ENCODE peak calls at places on chromosomes 1 and 21, in seven cellular contexts. L is right lobe of liver; B is lower lobe of right lung; E is left ventricle myocardium inferior; A is lung; O is cardiac muscle cell; X is CD8-positive, alpha-beta T cell. R is an unnamed sample. For H3K4me1, the result is how much of the 10 kb centered on the place peaks cover.

GRCh38 chr1:41773144-41773571 is 145.6 kb downstream of the HIVEP3 start:
- DNase-seq in A (peak), B (no peak), O (no peak), X (no peak), L (no peak), E (no peak), R (no peak)

GRCh38 chr1:200866521-200866920 is 6.3 kb upstream of the GPR25 start:
- DNase-seq in O (no peak), A (no peak), X (no peak), L (no peak), E (no peak), B (no peak), R (no peak)

GRCh38 chr1:224784606-224785328 is 144.7 kb upstream of the DNAH14 start:
- DNase-seq in O (no peak), A (no peak), X (no peak), B (no peak), L (no peak), E (no peak), R (no peak)

GRCh38 chr1:155904261-155904660 is 6.9 kb downstream of the RIT1 start:
- DNase-seq in L (no peak), B (no peak), E (no peak), O (no peak), A (no peak), X (no peak), R (no peak)

GRCh38 chr1:46396429-46397398 is 2.6 kb downstream of the FAAH start:
- DNase-seq in B (no peak), X (no peak), L (no peak), O (no peak), E (no peak), A (no peak), R (no peak)

GRCh38 chr1:43552813-43553212 is 22.1 kb downstream of the PTPRF start:
- DNase-seq in O (no peak), A (peak), L (peak), X (no peak), E (peak), B (peak), R (no peak)

GRCh38 chr21:38400195-38400695 is 98.0 kb downstream of the ERG start:
- DNase-seq in X (no peak), B (no peak), E (no peak), L (no peak), O (no peak), A (no peak), R (no peak)

GRCh38 chr21:45467221-45467779 is 62.3 kb downstream of the COL18A1 start:
- DNase-seq in E (peak), L (peak), A (no peak), X (no peak), O (no peak), B (no peak), R (peak)

GRCh38 chr1:166975361-166976129 is at the start of gene ILDR2:
- DNase-seq in L (peak), X (peak), O (peak), A (peak), B (peak), E (peak), R (peak)

GRCh38 chr1:162191396-162192322 is 122.2 kb downstream of the NOS1AP start:
- DNase-seq in O (no peak), E (no peak), L (no peak), B (no peak), A (no peak), X (no peak), R (no peak)

GRCh38 chr1:159853417-159853816 is 9.0 kb downstream of the VSIG8 start:
- DNase-seq in X (no peak), B (no peak), O (no peak), E (no peak), L (no peak), A (no peak), R (no peak)

GRCh38 chr1:14369526-14370213 is 228.8 kb upstream of the KAZN start:
- DNase-seq in L (no peak), O (no peak), E (no peak), A (no peak), B (no peak), X (no peak), R (no peak)

GRCh38 chr1:20063861-20064292 is 6.1 kb upstream of the PLA2G5 start:
- DNase-seq in E (no peak), A (peak), X (no peak), O (no peak), L (no peak), B (no peak), R (no peak)

GRCh38 chr1:182279724-182280506 is 111.7 kb downstream of the GLUL start:
- DNase-seq in A (no peak), O (no peak), X (no peak), L (no peak), E (peak), B (no peak), R (peak)

GRCh38 chr1:167330601-167331293 is 110.1 kb downstream of the POU2F1 start:
- DNase-seq in X (no peak), A (no peak), L (no peak), B (no peak), E (no peak), O (no peak), R (no peak)

GRCh38 chr1:94514095-94514727 is 27.3 kb downstream of the F3 start:
- DNase-seq in A (no peak), L (no peak), B (no peak), O (peak), E (no peak), X (no peak), R (no peak)

GRCh38 chr1:167529829-167530474 is 11.6 kb upstream of the CD247 start:
- DNase-seq in E (no peak), X (no peak), L (no peak), O (no peak), B (no peak), A (no peak), R (no peak)

GRCh38 chr1:212070720-212071302 is 35.3 kb downstream of the DTL start:
- DNase-seq in B (no peak), O (peak), X (no peak), E (no peak), L (no peak), A (no peak), R (no peak)

GRCh38 chr1:14777516-14778506 is 179.3 kb downstream of the KAZN start:
- DNase-seq in B (no peak), L (no peak), X (no peak), A (no peak), E (no peak), O (no peak), R (no peak)

GRCh38 chr1:12435639-12436344 is 182.2 kb downstream of the DHRS3 start:
- DNase-seq in E (no peak), X (no peak), A (no peak), B (no peak), O (no peak), L (no peak), R (no peak)

GRCh38 chr1:197775282-197776262 is at the start of gene DENND1B:
- DNase-seq in X (peak), E (peak), A (peak), B (peak), O (peak), L (peak), R (peak)

GRCh38 chr1:66563094-66563800 is 29.3 kb downstream of the SGIP1 start:
- DNase-seq in L (no peak), X (no peak), B (no peak), O (no peak), E (no peak), A (no peak), R (no peak)

GRCh38 chr1:230735447-230735846 is 11.7 kb upstream of the CAPN9 start:
- DNase-seq in L (no peak), X (no peak), B (no peak), E (no peak), O (no peak), A (no peak), R (no peak)

GRCh38 chr1:162248854-162249535 is 127.7 kb downstream of the SPATA46 start:
- DNase-seq in E (no peak), B (no peak), X (no peak), A (no peak), L (no peak), O (no peak), R (no peak)

GRCh38 chr1:172934417-172934762 is 116.4 kb downstream of the TNFSF18 start:
- DNase-seq in A (no peak), L (no peak), O (no peak), X (no peak), E (no peak), B (no peak), R (no peak)
- H3K4me1 ChIP-seq in A (under half), L (under half), O (under half), X (under half), E (under half), B (under half), R (under half)

GRCh38 chr1:217614319-217614718 is 16.6 kb downstream of the GPATCH2 start:
- DNase-seq in B (no peak), X (no peak), E (no peak), L (no peak), A (no peak), O (no peak), R (no peak)
- TF ChIP-seq CTCF in B (no peak), X (no peak), E (no peak), L (no peak), A (no peak), O (no peak), R (no peak)

DNA sequence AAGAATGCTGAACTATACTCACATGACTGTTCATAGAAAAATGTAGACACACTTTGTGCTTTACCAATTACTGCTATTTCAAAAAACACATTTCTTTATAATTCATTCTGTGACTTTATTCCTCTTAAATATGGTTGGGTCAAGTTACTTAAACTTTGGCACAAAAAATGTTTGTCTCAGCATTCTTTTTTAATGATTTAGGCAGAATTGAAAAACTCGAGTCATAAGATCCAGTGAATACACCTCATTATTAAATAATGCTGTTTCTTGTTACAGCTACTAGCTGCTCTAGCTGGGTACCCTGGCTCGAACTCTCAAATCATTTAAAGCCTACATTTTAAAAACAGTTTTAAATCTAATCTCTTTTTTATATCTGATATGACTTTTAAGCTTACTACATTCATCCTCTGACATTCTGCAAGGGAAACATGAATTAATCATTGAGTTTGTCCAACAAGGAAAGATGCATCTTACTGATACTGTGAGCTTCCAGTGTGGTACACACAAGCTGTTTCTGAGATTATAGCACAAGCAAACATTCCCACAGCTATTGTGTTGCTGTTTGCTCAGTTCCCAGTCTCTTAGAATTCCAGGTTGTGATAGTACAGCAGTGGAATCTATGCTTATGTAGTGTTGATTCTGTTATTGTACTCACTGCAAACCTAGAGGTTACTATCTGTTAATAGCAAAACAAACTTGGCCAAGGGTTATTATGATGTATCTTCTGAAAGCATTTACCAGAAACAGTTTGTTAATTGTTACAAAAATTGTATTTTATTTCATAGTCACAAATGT is 746.5 kb downstream of the USP25 start:
- DNase-seq in A (no peak), E (no peak), B (no peak), X (no peak), O (no peak), L (no peak), R (no peak)
- H3K27ac ChIP-seq in A (peak), E (peak), B (no peak), X (no peak), O (no peak), L (no peak), R (no peak)

GRCh38 chr1:8153961-8154360 is 127.9 kb upstream of the ERRFI1 start:
- DNase-seq in E (no peak), B (no peak), X (no peak), L (no peak), O (no peak), A (no peak), R (no peak)

GRCh38 chr1:8155528-8156186 is 129.5 kb upstream of the ERRFI1 start:
- DNase-seq in A (peak), L (no peak), X (no peak), B (peak), O (no peak), E (no peak), R (no peak)

GRCh38 chr1:8152731-8153702 is 126.9 kb upstream of the ERRFI1 start:
- DNase-seq in B (peak), O (no peak), X (peak), E (no peak), L (no peak), A (no peak), R (no peak)

GRCh38 chr1:8151647-8152046 is 125.5 kb upstream of the ERRFI1 start:
- DNase-seq in E (no peak), A (no peak), L (no peak), X (no peak), O (no peak), B (no peak), R (no peak)

GRCh38 chr1:8154621-8155052 is 128.5 kb upstream of the ERRFI1 start:
- DNase-seq in O (peak), A (no peak), L (no peak), B (no peak), X (no peak), E (no peak), R (no peak)
- H3K4me1 ChIP-seq in O (under half), A (under half), L (under half), B (under half), X (under half), E (under half), R (under half)

DNA sequence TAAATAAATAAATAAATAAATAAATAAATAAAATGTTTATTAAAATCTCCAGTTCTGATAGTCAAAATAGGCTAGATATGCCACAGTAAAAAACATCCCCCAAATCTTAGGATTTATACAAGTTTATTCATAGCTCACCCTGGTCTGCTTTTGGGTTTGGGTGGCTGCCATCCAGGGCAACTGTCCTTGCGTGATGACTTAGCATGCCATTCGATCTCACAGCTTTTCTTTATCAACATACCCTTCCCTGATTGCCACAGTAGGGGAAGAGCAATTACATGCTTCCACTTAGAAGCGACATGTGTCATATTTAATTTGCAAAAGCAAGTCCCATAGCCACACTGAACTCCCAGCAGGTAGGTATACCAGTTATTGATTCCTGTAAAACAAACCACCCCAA is 52.7 kb downstream of the TEX35 start:
- DNase-seq in B (no peak), O (no peak), E (no peak), A (no peak), X (no peak), L (no peak), R (no peak)
- TF ChIP-seq CTCF in B (no peak), O (no peak), E (no peak), A (no peak), X (no peak), L (no peak), R (no peak)

DNA sequence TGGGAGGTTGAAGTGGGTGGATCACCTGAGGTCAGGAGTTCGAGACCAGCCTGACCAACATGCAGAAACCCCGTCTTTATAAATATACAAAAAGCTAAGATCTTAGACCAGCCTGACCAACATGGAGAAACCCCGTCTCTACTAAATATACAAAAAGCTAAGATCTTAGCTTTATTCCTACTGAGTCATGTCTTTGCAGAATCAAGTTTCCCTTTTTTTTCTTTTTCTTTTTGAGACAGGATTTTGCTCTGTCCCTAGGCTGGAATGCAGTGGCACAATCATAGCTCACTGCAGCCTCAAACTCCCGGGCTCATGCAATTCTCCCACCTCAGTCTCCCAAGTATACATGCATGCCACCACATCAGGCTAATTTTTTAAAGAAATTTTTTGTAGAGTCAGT is 21.4 kb downstream of the KDM5B start:
- DNase-seq in A (no peak), X (no peak), E (no peak), O (no peak), L (no peak), B (no peak), R (no peak)
- H3K27ac ChIP-seq in A (no peak), X (no peak), E (no peak), O (no peak), L (no peak), B (no peak), R (no peak)

DNA sequence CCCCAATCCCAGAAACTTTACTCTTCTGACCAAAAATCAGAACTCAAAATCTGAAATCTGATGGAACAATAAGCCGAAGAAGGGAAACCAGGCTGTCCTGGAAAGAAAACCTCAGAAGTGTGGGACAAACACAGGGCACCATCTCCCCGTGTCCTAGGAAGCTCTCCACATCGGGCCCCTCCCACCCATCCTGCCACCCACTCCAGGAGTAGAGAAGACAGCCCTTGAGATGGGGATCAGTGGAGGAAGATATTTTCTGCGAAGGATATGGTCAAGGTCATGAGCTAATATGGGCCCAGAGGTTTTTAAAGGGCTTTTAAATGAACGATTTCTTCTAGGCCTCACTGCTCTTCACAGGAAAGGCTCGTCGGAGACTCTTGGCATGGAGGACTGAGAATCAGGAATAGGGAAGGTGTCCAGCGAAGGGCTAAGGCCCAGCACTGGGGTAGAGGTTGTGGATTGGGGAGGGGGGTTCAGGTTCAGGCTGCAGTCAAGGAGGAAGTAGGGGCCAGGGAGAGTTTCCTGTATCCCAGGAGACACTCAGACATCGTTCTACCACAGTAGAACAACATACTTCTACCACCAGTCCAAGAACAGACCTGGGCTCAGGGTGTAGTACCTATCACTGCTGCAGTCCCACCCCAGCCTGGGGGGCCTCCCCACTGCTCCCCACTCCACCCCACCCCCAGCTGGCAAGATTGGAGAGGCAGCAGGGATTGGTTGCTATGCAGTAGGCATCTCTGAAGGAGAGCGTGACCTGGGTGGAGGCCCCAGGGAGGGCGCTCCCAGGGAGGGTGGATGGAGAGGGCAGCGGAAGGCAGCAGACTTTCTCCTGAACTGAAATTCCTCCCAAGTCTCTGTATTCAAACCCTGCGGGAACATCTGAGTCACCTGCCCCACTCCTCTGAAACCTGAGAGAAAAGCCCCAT is 1.2 kb upstream of the S100A5 start:
- DNase-seq in A (no peak), X (no peak), E (no peak), B (no peak), O (no peak), L (no peak), R (no peak)
- H3K4me1 ChIP-seq in A (under half), X (half or more), E (under half), B (half or more), O (under half), L (under half), R (under half)

R was measured in psoas muscle.